ENCODE peak calls at places on chromosomes 13 and 19, in ten cellular contexts. X is DND-41, G is T-helper 2 cell, R is esophagus squamous epithelium, M is EL, W is EH, Q is iris pigment epithelial cell, J is COLO829, B is left ventricle myocardium inferior, P is AG04449. L is an unnamed sample.

GRCh38 chr19:56295531-56296455 is 18.8 kb downstream of the ZSCAN5A start:
- DNase-seq in X (no peak), G (no peak), R (no peak), M (no peak), W (no peak), Q (no peak), J (no peak), B (no peak), P (no peak), L (no peak)

GRCh38 chr13:101552286-101552685 is 99.8 kb downstream of the ITGBL1 start:
- DNase-seq in X (no peak), G (no peak), R (no peak), M (no peak), W (no peak), Q (no peak), J (no peak), B (no peak), P (no peak), L (no peak)

GRCh38 chr13:21894091-21894490 is 223.2 kb downstream of the FGF9 start:
- DNase-seq in X (no peak), G (no peak), R (no peak), M (no peak), W (no peak), Q (no peak), J (no peak), B (no peak), P (no peak), L (no peak)

GRCh38 chr13:35720690-35721554 is 244.4 kb upstream of the MAB21L1 start:
- DNase-seq in X (peak), G (no peak), R (no peak), M (peak), W (peak), Q (peak), J (peak), B (no peak), P (no peak), L (peak)

GRCh38 chr13:97881556-97881955 is 71.9 kb upstream of the IPO5 start:
- DNase-seq in X (no peak), G (no peak), R (no peak), M (no peak), W (no peak), Q (no peak), J (no peak), B (no peak), P (no peak), L (no peak)

GRCh38 chr13:45398862-45399261 is 19.3 kb downstream of the SLC25A30 start:
- DNase-seq in X (no peak), G (peak), R (no peak), M (no peak), W (no peak), Q (no peak), J (no peak), B (no peak), P (no peak), L (no peak)

GRCh38 chr13:76307157-76307556 is 579.0 kb downstream of the KCTD12 start:
- DNase-seq in X (no peak), G (no peak), R (no peak), M (no peak), W (no peak), Q (peak), J (no peak), B (no peak), P (no peak), L (no peak)

GRCh38 chr13:102847272-102848234 is 1.7 kb downstream of the ERCC5 start:
- DNase-seq in X (peak), G (peak), R (no peak), M (peak), W (peak), Q (peak), J (no peak), B (no peak), P (no peak), L (no peak)

GRCh38 chr19:6241680-6242079 is 38.1 kb downstream of the MLLT1 start:
- DNase-seq in X (no peak), G (no peak), R (no peak), M (no peak), W (no peak), Q (no peak), J (peak), B (peak), P (no peak), L (no peak)

GRCh38 chr19:39265321-39265916 is 2.8 kb upstream of the IFNL2 start:
- DNase-seq in X (no peak), G (no peak), R (no peak), M (no peak), W (no peak), Q (no peak), J (no peak), B (no peak), P (no peak), L (no peak)